ENCODE peak calls at places on chromosomes 1 and 21, in six cellular contexts. One of them, this sample, is unnamed.

GRCh38 chr1:234758851-234759250 is 148.9 kb upstream of the IRF2BP2 start:
- DNase-seq in upper lobe of right lung: no peak
- DNase-seq in CD8-positive, alpha-beta memory T cell: peak; percentile 83
- DNase-seq in lower lobe of right lung: no peak
- DNase-seq in SK-N-SH: no peak
- DNase-seq in OCI-LY7: no peak
- DNase-seq in this sample: no peak

GRCh38 chr1:202697038-202697437 is 13.2 kb downstream of the SYT2 start:
- DNase-seq in OCI-LY7: no peak
- DNase-seq in CD8-positive, alpha-beta memory T cell: no peak
- DNase-seq in SK-N-SH: no peak
- DNase-seq in upper lobe of right lung: no peak
- DNase-seq in lower lobe of right lung: no peak
- DNase-seq in this sample: no peak

GRCh38 chr1:86938450-86938849 is 24.0 kb downstream of the HS2ST1 start:
- DNase-seq in lower lobe of right lung: no peak
- DNase-seq in upper lobe of right lung: no peak
- DNase-seq in SK-N-SH: no peak
- DNase-seq in CD8-positive, alpha-beta memory T cell: no peak
- DNase-seq in OCI-LY7: no peak
- DNase-seq in this sample: no peak

GRCh38 chr1:84642776-84643175 is 47.5 kb downstream of the SSX2IP start:
- DNase-seq in OCI-LY7: no peak
- DNase-seq in lower lobe of right lung: no peak
- DNase-seq in SK-N-SH: no peak
- DNase-seq in CD8-positive, alpha-beta memory T cell: no peak
- DNase-seq in upper lobe of right lung: no peak
- DNase-seq in this sample: no peak

GRCh38 chr21:35428041-35428400 is 378.9 kb upstream of the RUNX1 start:
- DNase-seq in SK-N-SH: no peak
- DNase-seq in CD8-positive, alpha-beta memory T cell: no peak
- DNase-seq in upper lobe of right lung: no peak
- DNase-seq in OCI-LY7: no peak
- DNase-seq in lower lobe of right lung: no peak
- DNase-seq in this sample: no peak

GRCh38 chr1:30303387-30303786 is 420.0 kb downstream of the MATN1 start:
- DNase-seq in upper lobe of right lung: no peak
- DNase-seq in lower lobe of right lung: no peak
- DNase-seq in CD8-positive, alpha-beta memory T cell: no peak
- DNase-seq in OCI-LY7: no peak
- DNase-seq in SK-N-SH: no peak
- DNase-seq in this sample: no peak

GRCh38 chr1:238465449-238465848 is 574.7 kb upstream of the ZP4 start:
- DNase-seq in OCI-LY7: no peak
- DNase-seq in lower lobe of right lung: no peak
- DNase-seq in CD8-positive, alpha-beta memory T cell: no peak
- DNase-seq in upper lobe of right lung: no peak
- DNase-seq in SK-N-SH: peak; percentile 49
- DNase-seq in this sample: no peak

GRCh38 chr1:31910933-31911332 is 27.2 kb downstream of the PTP4A2 start:
- DNase-seq in SK-N-SH: no peak
- DNase-seq in OCI-LY7: no peak
- DNase-seq in upper lobe of right lung: no peak
- DNase-seq in CD8-positive, alpha-beta memory T cell: no peak
- DNase-seq in lower lobe of right lung: no peak
- DNase-seq in this sample: no peak

GRCh38 chr21:43317959-43318358 is 109.0 kb downstream of the SIK1 start:
- DNase-seq in lower lobe of right lung: no peak
- DNase-seq in CD8-positive, alpha-beta memory T cell: no peak
- DNase-seq in OCI-LY7: peak; percentile 30
- DNase-seq in SK-N-SH: no peak
- DNase-seq in upper lobe of right lung: no peak
- DNase-seq in this sample: no peak

GRCh38 chr1:203286161-203286984 is 18.9 kb upstream of the BTG2 start:
- DNase-seq in lower lobe of right lung: no peak
- DNase-seq in upper lobe of right lung: peak; percentile 51
- DNase-seq in CD8-positive, alpha-beta memory T cell: no peak
- DNase-seq in OCI-LY7: no peak
- DNase-seq in SK-N-SH: no peak
- DNase-seq in this sample: no peak

GRCh38 chr1:243916160-243916559 is 66.1 kb upstream of the AKT3 start:
- DNase-seq in CD8-positive, alpha-beta memory T cell: no peak
- DNase-seq in SK-N-SH: no peak
- DNase-seq in upper lobe of right lung: no peak
- DNase-seq in OCI-LY7: no peak
- DNase-seq in lower lobe of right lung: no peak
- DNase-seq in this sample: no peak

GRCh38 chr1:237220243-237220642 is 178.3 kb downstream of the RYR2 start:
- DNase-seq in SK-N-SH: no peak
- DNase-seq in CD8-positive, alpha-beta memory T cell: no peak
- DNase-seq in lower lobe of right lung: no peak
- DNase-seq in upper lobe of right lung: no peak
- DNase-seq in OCI-LY7: no peak
- DNase-seq in this sample: no peak

GRCh38 chr1:63728611-63729226 is 45.1 kb upstream of the ROR1 start:
- DNase-seq in SK-N-SH: no peak
- DNase-seq in CD8-positive, alpha-beta memory T cell: no peak
- DNase-seq in lower lobe of right lung: no peak
- DNase-seq in OCI-LY7: no peak
- DNase-seq in upper lobe of right lung: no peak
- DNase-seq in this sample: no peak

GRCh38 chr1:177228721-177229088 is 57.9 kb downstream of the BRINP2 start:
- DNase-seq in OCI-LY7: no peak
- DNase-seq in SK-N-SH: no peak
- DNase-seq in upper lobe of right lung: no peak
- DNase-seq in lower lobe of right lung: no peak
- DNase-seq in CD8-positive, alpha-beta memory T cell: no peak
- DNase-seq in this sample: no peak

GRCh38 chr1:37797750-37798345 is 4.2 kb downstream of the MANEAL start:
- DNase-seq in CD8-positive, alpha-beta memory T cell: no peak
- DNase-seq in SK-N-SH: no peak
- DNase-seq in upper lobe of right lung: peak; percentile 19
- DNase-seq in lower lobe of right lung: no peak
- DNase-seq in OCI-LY7: no peak
- DNase-seq in this sample: no peak

GRCh38 chr1:6273380-6273891 is 12.5 kb upstream of the GPR153 start:
- DNase-seq in SK-N-SH: no peak
- DNase-seq in OCI-LY7: no peak
- DNase-seq in CD8-positive, alpha-beta memory T cell: no peak
- DNase-seq in lower lobe of right lung: no peak
- DNase-seq in upper lobe of right lung: no peak
- DNase-seq in this sample: no peak

GRCh38 chr1:30868833-30869435 is 39.6 kb downstream of the SDC3 start:
- DNase-seq in upper lobe of right lung: no peak
- DNase-seq in lower lobe of right lung: no peak
- DNase-seq in CD8-positive, alpha-beta memory T cell: no peak
- DNase-seq in SK-N-SH: no peak
- DNase-seq in OCI-LY7: no peak
- DNase-seq in this sample: no peak

GRCh38 chr1:88985692-88986091 is 6.7 kb downstream of the KYAT3 start:
- DNase-seq in OCI-LY7: no peak
- DNase-seq in SK-N-SH: no peak
- DNase-seq in CD8-positive, alpha-beta memory T cell: no peak
- DNase-seq in upper lobe of right lung: no peak
- DNase-seq in lower lobe of right lung: no peak
- DNase-seq in this sample: no peak

GRCh38 chr1:114352797-114353196 is 158.2 kb downstream of the TRIM33 start:
- DNase-seq in upper lobe of right lung: no peak
- DNase-seq in CD8-positive, alpha-beta memory T cell: no peak
- DNase-seq in lower lobe of right lung: no peak
- DNase-seq in SK-N-SH: no peak
- DNase-seq in OCI-LY7: no peak
- DNase-seq in this sample: no peak

GRCh38 chr1:93694833-93695232 is 13.2 kb upstream of the BCAR3 start:
- DNase-seq in lower lobe of right lung: no peak
- DNase-seq in upper lobe of right lung: no peak
- DNase-seq in SK-N-SH: no peak
- DNase-seq in CD8-positive, alpha-beta memory T cell: no peak
- DNase-seq in OCI-LY7: no peak
- DNase-seq in this sample: no peak

GRCh38 chr1:225843426-225843795 is 33.5 kb downstream of the EPHX1 start:
- DNase-seq in lower lobe of right lung: no peak
- DNase-seq in SK-N-SH: no peak
- DNase-seq in CD8-positive, alpha-beta memory T cell: no peak
- DNase-seq in OCI-LY7: no peak
- DNase-seq in upper lobe of right lung: no peak
- DNase-seq in this sample: no peak

GRCh38 chr1:16156848-16157495 is 1.1 kb upstream of the EPHA2 start:
- DNase-seq in upper lobe of right lung: peak; percentile 79
- DNase-seq in SK-N-SH: no peak
- DNase-seq in CD8-positive, alpha-beta memory T cell: no peak
- DNase-seq in OCI-LY7: no peak
- DNase-seq in lower lobe of right lung: no peak
- DNase-seq in this sample: no peak

GRCh38 chr1:172966844-172967540 is 83.7 kb downstream of the TNFSF18 start:
- DNase-seq in SK-N-SH: no peak
- DNase-seq in lower lobe of right lung: no peak
- DNase-seq in OCI-LY7: no peak
- DNase-seq in upper lobe of right lung: no peak
- DNase-seq in CD8-positive, alpha-beta memory T cell: no peak
- DNase-seq in this sample: no peak

GRCh38 chr1:92192246-92192645 is 25.5 kb upstream of the C1orf146 start:
- DNase-seq in SK-N-SH: no peak
- DNase-seq in OCI-LY7: no peak
- DNase-seq in upper lobe of right lung: no peak
- DNase-seq in lower lobe of right lung: no peak
- DNase-seq in CD8-positive, alpha-beta memory T cell: no peak
- DNase-seq in this sample: no peak
- H3K36me3 ChIP-seq in SK-N-SH: no peaks in the 10 kb centered on the region
- H3K36me3 ChIP-seq in OCI-LY7: no peaks in the 10 kb centered on the region
- H3K36me3 ChIP-seq in upper lobe of right lung: no peaks in the 10 kb centered on the region
- H3K36me3 ChIP-seq in lower lobe of right lung: no peaks in the 10 kb centered on the region
- H3K36me3 ChIP-seq in CD8-positive, alpha-beta memory T cell: no peaks in the 10 kb centered on the region
- H3K36me3 ChIP-seq in this sample: no peaks in the 10 kb centered on the region

GRCh38 chr1:46708121-46708520 is 10.8 kb downstream of the EFCAB14 start:
- DNase-seq in CD8-positive, alpha-beta memory T cell: no peak
- DNase-seq in upper lobe of right lung: no peak
- DNase-seq in OCI-LY7: no peak
- DNase-seq in SK-N-SH: no peak
- DNase-seq in lower lobe of right lung: no peak
- DNase-seq in this sample: no peak

GRCh38 chr1:46703927-46704641 is 14.8 kb downstream of the EFCAB14 start:
- DNase-seq in CD8-positive, alpha-beta memory T cell: no peak
- DNase-seq in lower lobe of right lung: no peak
- DNase-seq in SK-N-SH: no peak
- DNase-seq in OCI-LY7: no peak
- DNase-seq in upper lobe of right lung: no peak
- DNase-seq in this sample: no peak

GRCh38 chr1:46699670-46700069 is 19.2 kb downstream of the EFCAB14 start:
- DNase-seq in upper lobe of right lung: no peak
- DNase-seq in OCI-LY7: no peak
- DNase-seq in SK-N-SH: no peak
- DNase-seq in CD8-positive, alpha-beta memory T cell: no peak
- DNase-seq in lower lobe of right lung: no peak
- DNase-seq in this sample: no peak

DNA sequence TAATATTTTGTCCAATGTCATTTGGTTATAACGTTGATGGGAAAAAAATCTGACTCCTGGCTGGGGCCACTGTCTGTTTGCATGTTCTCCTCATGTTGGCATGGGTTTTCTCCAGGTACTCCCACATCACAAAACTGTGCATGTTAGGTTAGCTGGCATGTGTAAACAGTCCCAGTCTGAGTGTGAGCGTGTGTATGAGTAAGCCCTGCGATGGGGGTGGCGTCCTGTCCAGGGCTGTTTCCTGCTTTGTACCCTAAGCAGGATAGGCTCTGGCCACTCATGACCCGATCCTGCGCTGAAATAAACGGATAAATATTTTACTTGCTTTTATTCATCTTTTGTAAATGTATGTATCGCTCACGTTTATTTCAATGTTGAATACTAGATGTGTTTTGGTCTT is 13.5 kb downstream of the EFCAB14 start:
- DNase-seq in OCI-LY7: no peak
- DNase-seq in CD8-positive, alpha-beta memory T cell: no peak
- DNase-seq in upper lobe of right lung: no peak
- DNase-seq in lower lobe of right lung: no peak
- DNase-seq in SK-N-SH: no peak
- DNase-seq in this sample: no peak
- H3K36me3 ChIP-seq in OCI-LY7: peaks cover 96% of the 10 kb centered on the region
- H3K36me3 ChIP-seq in CD8-positive, alpha-beta memory T cell: peaks cover 30% of the 10 kb centered on the region
- H3K36me3 ChIP-seq in upper lobe of right lung: peaks cover 87% of the 10 kb centered on the region
- H3K36me3 ChIP-seq in lower lobe of right lung: peaks cover 86% of the 10 kb centered on the region
- H3K36me3 ChIP-seq in SK-N-SH: peaks cover 70% of the 10 kb centered on the region
- H3K36me3 ChIP-seq in this sample: peaks cover 87% of the 10 kb centered on the region

GRCh38 chr1:111197598-111198289 is 2.7 kb downstream of the DENND2D start:
- DNase-seq in OCI-LY7: peak; percentile 57
- DNase-seq in SK-N-SH: no peak
- DNase-seq in CD8-positive, alpha-beta memory T cell: peak; percentile 78
- DNase-seq in upper lobe of right lung: no peak
- DNase-seq in lower lobe of right lung: no peak
- DNase-seq in this sample: no peak
- H3K36me3 ChIP-seq in OCI-LY7: peaks cover 28% of the 10 kb centered on the region
- H3K36me3 ChIP-seq in SK-N-SH: no peaks in the 10 kb centered on the region
- H3K36me3 ChIP-seq in CD8-positive, alpha-beta memory T cell: peaks cover 65% of the 10 kb centered on the region
- H3K36me3 ChIP-seq in upper lobe of right lung: peaks cover 33% of the 10 kb centered on the region
- H3K36me3 ChIP-seq in lower lobe of right lung: peaks cover 50% of the 10 kb centered on the region
- H3K36me3 ChIP-seq in this sample: peaks cover 18% of the 10 kb centered on the region

GRCh38 chr1:220149742-220150141 is 55.8 kb downstream of the IARS2 start:
- DNase-seq in CD8-positive, alpha-beta memory T cell: no peak
- DNase-seq in SK-N-SH: no peak
- DNase-seq in upper lobe of right lung: no peak
- DNase-seq in lower lobe of right lung: no peak
- DNase-seq in OCI-LY7: no peak
- DNase-seq in this sample: no peak
- H3K36me3 ChIP-seq in CD8-positive, alpha-beta memory T cell: peaks cover 8% of the 10 kb centered on the region
- H3K36me3 ChIP-seq in SK-N-SH: peaks cover 83% of the 10 kb centered on the region
- H3K36me3 ChIP-seq in upper lobe of right lung: peaks cover 56% of the 10 kb centered on the region
- H3K36me3 ChIP-seq in lower lobe of right lung: peaks cover 81% of the 10 kb centered on the region
- H3K36me3 ChIP-seq in OCI-LY7: peaks cover 91% of the 10 kb centered on the region
- H3K36me3 ChIP-seq in this sample: peaks cover 5% of the 10 kb centered on the region

DNA sequence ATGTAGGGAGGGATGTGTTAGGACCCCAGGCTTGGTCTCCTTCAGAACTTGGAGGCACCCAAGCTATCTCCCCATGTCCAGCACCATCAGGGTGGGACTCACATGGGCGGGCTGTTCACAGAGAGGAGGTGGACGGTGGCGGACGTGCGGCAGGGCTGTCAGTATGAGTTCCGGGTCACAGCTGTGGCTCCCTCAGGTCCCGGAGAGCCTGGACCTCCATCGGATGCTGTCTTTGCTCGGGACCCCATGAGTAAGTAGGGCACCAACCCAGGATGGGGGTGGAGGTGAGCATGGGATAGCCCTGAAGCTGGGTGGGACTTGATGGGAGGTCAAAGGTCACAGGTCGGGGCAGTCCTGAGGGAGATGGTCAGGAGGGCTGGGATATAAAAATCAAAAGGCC is 27.8 kb downstream of the IGFN1 start:
- DNase-seq in upper lobe of right lung: peak; percentile 53
- DNase-seq in OCI-LY7: no peak
- DNase-seq in SK-N-SH: no peak
- DNase-seq in lower lobe of right lung: no peak
- DNase-seq in CD8-positive, alpha-beta memory T cell: no peak
- DNase-seq in this sample: no peak
- H3K36me3 ChIP-seq in upper lobe of right lung: no peaks in the 10 kb centered on the region
- H3K36me3 ChIP-seq in OCI-LY7: no peaks in the 10 kb centered on the region
- H3K36me3 ChIP-seq in SK-N-SH: no peaks in the 10 kb centered on the region
- H3K36me3 ChIP-seq in lower lobe of right lung: no peaks in the 10 kb centered on the region
- H3K36me3 ChIP-seq in CD8-positive, alpha-beta memory T cell: no peaks in the 10 kb centered on the region
- H3K36me3 ChIP-seq in this sample: no peaks in the 10 kb centered on the region

This sample was measured in RWPE2.